ENCODE peak calls at places on chromosome 9, in seven cellular contexts. One of them, this sample, is unnamed.

GRCh38 chr9:99055384-99055783 is 49.5 kb upstream of the TGFBR1 start:
- DNase-seq in HCT116: no peak
- DNase-seq in stimulated activated CD8-positive, alpha-beta memory T cell treated with anti-CD3 and anti-CD28 coated beads, Interleukin-2, amount 100 ng/mL, for 48 hours: no peak
- DNase-seq in activated T-helper 1 cell treated with anti-CD3 and anti-CD28 coated beads, Interleukin-2, amount 50 U/mL, for 16 hours: no peak
- DNase-seq in cardiac muscle cell: no peak
- DNase-seq in GM12865: no peak
- DNase-seq in CD4-positive, CD25-positive, alpha-beta regulatory T cell: no peak
- DNase-seq in this sample: no peak

GRCh38 chr9:78033870-78034269 is 2.3 kb upstream of the GNAQ start:
- DNase-seq in HCT116: no peak
- DNase-seq in stimulated activated CD8-positive, alpha-beta memory T cell treated with anti-CD3 and anti-CD28 coated beads, Interleukin-2, amount 100 ng/mL, for 48 hours: no peak
- DNase-seq in activated T-helper 1 cell treated with anti-CD3 and anti-CD28 coated beads, Interleukin-2, amount 50 U/mL, for 16 hours: no peak
- DNase-seq in cardiac muscle cell: no peak
- DNase-seq in GM12865: no peak
- DNase-seq in CD4-positive, CD25-positive, alpha-beta regulatory T cell: no peak
- DNase-seq in this sample: no peak

GRCh38 chr9:33287087-33287490 is 3.2 kb upstream of the NFX1 start:
- DNase-seq in HCT116: peak
- DNase-seq in stimulated activated CD8-positive, alpha-beta memory T cell treated with anti-CD3 and anti-CD28 coated beads, Interleukin-2, amount 100 ng/mL, for 48 hours: no peak
- DNase-seq in activated T-helper 1 cell treated with anti-CD3 and anti-CD28 coated beads, Interleukin-2, amount 50 U/mL, for 16 hours: no peak
- DNase-seq in cardiac muscle cell: peak
- DNase-seq in GM12865: peak
- DNase-seq in CD4-positive, CD25-positive, alpha-beta regulatory T cell: peak
- DNase-seq in this sample: peak

GRCh38 chr9:113906411-113907110 is 30.5 kb downstream of the ZNF618 start:
- DNase-seq in HCT116: no peak
- DNase-seq in stimulated activated CD8-positive, alpha-beta memory T cell treated with anti-CD3 and anti-CD28 coated beads, Interleukin-2, amount 100 ng/mL, for 48 hours: no peak
- DNase-seq in activated T-helper 1 cell treated with anti-CD3 and anti-CD28 coated beads, Interleukin-2, amount 50 U/mL, for 16 hours: no peak
- DNase-seq in cardiac muscle cell: no peak
- DNase-seq in GM12865: no peak
- DNase-seq in CD4-positive, CD25-positive, alpha-beta regulatory T cell: no peak
- DNase-seq in this sample: no peak

GRCh38 chr9:84111726-84112125 is 131.1 kb downstream of the RMI1 start:
- DNase-seq in HCT116: no peak
- DNase-seq in stimulated activated CD8-positive, alpha-beta memory T cell treated with anti-CD3 and anti-CD28 coated beads, Interleukin-2, amount 100 ng/mL, for 48 hours: no peak
- DNase-seq in activated T-helper 1 cell treated with anti-CD3 and anti-CD28 coated beads, Interleukin-2, amount 50 U/mL, for 16 hours: no peak
- DNase-seq in cardiac muscle cell: no peak
- DNase-seq in GM12865: no peak
- DNase-seq in CD4-positive, CD25-positive, alpha-beta regulatory T cell: no peak
- DNase-seq in this sample: no peak

GRCh38 chr9:93897075-93897970 is 57.8 kb downstream of the BARX1 start:
- DNase-seq in HCT116: no peak
- DNase-seq in stimulated activated CD8-positive, alpha-beta memory T cell treated with anti-CD3 and anti-CD28 coated beads, Interleukin-2, amount 100 ng/mL, for 48 hours: no peak
- DNase-seq in activated T-helper 1 cell treated with anti-CD3 and anti-CD28 coated beads, Interleukin-2, amount 50 U/mL, for 16 hours: no peak
- DNase-seq in cardiac muscle cell: no peak
- DNase-seq in GM12865: no peak
- DNase-seq in CD4-positive, CD25-positive, alpha-beta regulatory T cell: no peak
- DNase-seq in this sample: peak

GRCh38 chr9:93567271-93567959 is 9.0 kb upstream of the PHF2 start:
- DNase-seq in HCT116: no peak
- DNase-seq in stimulated activated CD8-positive, alpha-beta memory T cell treated with anti-CD3 and anti-CD28 coated beads, Interleukin-2, amount 100 ng/mL, for 48 hours: no peak
- DNase-seq in activated T-helper 1 cell treated with anti-CD3 and anti-CD28 coated beads, Interleukin-2, amount 50 U/mL, for 16 hours: no peak
- DNase-seq in cardiac muscle cell: peak
- DNase-seq in GM12865: peak
- DNase-seq in CD4-positive, CD25-positive, alpha-beta regulatory T cell: no peak
- DNase-seq in this sample: no peak

GRCh38 chr9:72661401-72662135 is 140.2 kb downstream of the TMC1 start:
- DNase-seq in HCT116: no peak
- DNase-seq in stimulated activated CD8-positive, alpha-beta memory T cell treated with anti-CD3 and anti-CD28 coated beads, Interleukin-2, amount 100 ng/mL, for 48 hours: no peak
- DNase-seq in activated T-helper 1 cell treated with anti-CD3 and anti-CD28 coated beads, Interleukin-2, amount 50 U/mL, for 16 hours: no peak
- DNase-seq in cardiac muscle cell: no peak
- DNase-seq in GM12865: no peak
- DNase-seq in CD4-positive, CD25-positive, alpha-beta regulatory T cell: no peak
- DNase-seq in this sample: no peak

GRCh38 chr9:73871636-73872035 is 625.5 kb upstream of the RORB start:
- DNase-seq in HCT116: no peak
- DNase-seq in stimulated activated CD8-positive, alpha-beta memory T cell treated with anti-CD3 and anti-CD28 coated beads, Interleukin-2, amount 100 ng/mL, for 48 hours: no peak
- DNase-seq in activated T-helper 1 cell treated with anti-CD3 and anti-CD28 coated beads, Interleukin-2, amount 50 U/mL, for 16 hours: no peak
- DNase-seq in cardiac muscle cell: no peak
- DNase-seq in GM12865: no peak
- DNase-seq in CD4-positive, CD25-positive, alpha-beta regulatory T cell: no peak
- DNase-seq in this sample: no peak